ENCODE peak calls at places on chromosome 7, in six cellular contexts. T is HCT116, Y is SK-N-SH, U is HL-60, E is Panc1, F is HepG2. W is an unnamed sample.

GRCh38 chr7:31091926-31092325 is 39.8 kb downstream of the ADCYAP1R1 start:
- DNase-seq in T (no peak), Y (no peak), U (no peak), E (no peak), F (no peak), W (no peak)

GRCh38 chr7:82506702-82507101 is 63.1 kb upstream of the CACNA2D1 start:
- DNase-seq in T (no peak), Y (no peak), U (no peak), E (no peak), F (no peak), W (no peak)

GRCh38 chr7:56046728-56047445 is 4.4 kb downstream of the PSPH start:
- DNase-seq in T (no peak), Y (no peak), U (no peak), E (no peak), F (peak), W (no peak)

GRCh38 chr7:28409716-28410627 is 2.3 kb upstream of the CREB5 start:
- DNase-seq in T (no peak), Y (peak), U (no peak), E (no peak), F (no peak), W (peak)

GRCh38 chr7:130152270-130153141 is 52.7 kb downstream of the TMEM209 start:
- DNase-seq in T (no peak), Y (no peak), U (no peak), E (no peak), F (no peak), W (no peak)

GRCh38 chr7:98394377-98394836 is 6.5 kb downstream of the BAIAP2L1 start:
- DNase-seq in T (peak), Y (no peak), U (no peak), E (no peak), F (no peak), W (no peak)

GRCh38 chr7:121329460-121330052 is 756 bp downstream of the WNT16 start:
- DNase-seq in T (no peak), Y (peak), U (no peak), E (no peak), F (no peak), W (peak)

GRCh38 chr7:93858857-93859256 is 31.7 kb downstream of the TFPI2 start:
- DNase-seq in T (no peak), Y (no peak), U (no peak), E (no peak), F (no peak), W (no peak)

GRCh38 chr7:42930889-42931288 is 1.1 kb downstream of the PSMA2 start:
- DNase-seq in T (no peak), Y (no peak), U (no peak), E (no peak), F (no peak), W (no peak)

GRCh38 chr7:54904986-54905385 is 113.8 kb upstream of the EGFR start:
- DNase-seq in T (no peak), Y (no peak), U (no peak), E (no peak), F (no peak), W (no peak)

GRCh38 chr7:96080021-96080420 is 241.9 kb downstream of the SLC25A13 start:
- DNase-seq in T (no peak), Y (no peak), U (no peak), E (no peak), F (no peak), W (no peak)

GRCh38 chr7:27199820-27200760 is at the start of gene HOXA13:
- DNase-seq in T (peak), Y (peak), U (no peak), E (no peak), F (no peak), W (peak)

GRCh38 chr7:29141981-29142380 is 4.4 kb downstream of the CPVL start:
- DNase-seq in T (no peak), Y (no peak), U (no peak), E (no peak), F (no peak), W (no peak)

GRCh38 chr7:151732834-151733585 is 143.9 kb downstream of the PRKAG2 start:
- DNase-seq in T (no peak), Y (no peak), U (no peak), E (no peak), F (no peak), W (no peak)

GRCh38 chr7:55553087-55553345 is 19.3 kb downstream of the VOPP1 start:
- DNase-seq in T (no peak), Y (no peak), U (no peak), E (no peak), F (no peak), W (no peak)

GRCh38 chr7:117251687-117252086 is 71.2 kb downstream of the WNT2 start:
- DNase-seq in T (no peak), Y (no peak), U (no peak), E (no peak), F (no peak), W (no peak)

GRCh38 chr7:74283858-74284447 is 5.3 kb upstream of the CLIP2 start:
- DNase-seq in T (no peak), Y (no peak), U (peak), E (no peak), F (no peak), W (no peak)

GRCh38 chr7:93178213-93178612 is 30.0 kb upstream of the SAMD9L start:
- DNase-seq in T (no peak), Y (peak), U (no peak), E (no peak), F (no peak), W (peak)

GRCh38 chr7:30729642-30730041 is 22.3 kb upstream of the INMT start:
- DNase-seq in T (no peak), Y (no peak), U (no peak), E (no peak), F (no peak), W (no peak)

GRCh38 chr7:94022550-94022949 is 18.4 kb upstream of the BET1 start:
- DNase-seq in T (no peak), Y (no peak), U (no peak), E (no peak), F (no peak), W (no peak)

GRCh38 chr7:130421685-130422084 is 19.1 kb downstream of the CEP41 start:
- DNase-seq in T (no peak), Y (no peak), U (peak), E (no peak), F (no peak), W (no peak)

GRCh38 chr7:90892213-90892612 is 296.1 kb downstream of the CDK14 start:
- DNase-seq in T (no peak), Y (no peak), U (no peak), E (no peak), F (no peak), W (no peak)

GRCh38 chr7:145692237-145692950 is 424.2 kb upstream of the CNTNAP2 start:
- DNase-seq in T (no peak), Y (no peak), U (no peak), E (no peak), F (no peak), W (no peak)

GRCh38 chr7:20742913-20743312 is 43.8 kb downstream of the SP8 start:
- DNase-seq in T (no peak), Y (no peak), U (no peak), E (no peak), F (no peak), W (no peak)

GRCh38 chr7:26166681-26167266 is 14.8 kb downstream of the NFE2L3 start:
- DNase-seq in T (no peak), Y (no peak), U (peak), E (no peak), F (no peak), W (no peak)

GRCh38 chr7:102004229-102004628 is 186.8 kb downstream of the CUX1 start:
- DNase-seq in T (no peak), Y (no peak), U (no peak), E (no peak), F (no peak), W (no peak)

GRCh38 chr7:20217193-20217948 is at the start of gene MACC1:
- DNase-seq in T (peak), Y (no peak), U (peak), E (no peak), F (no peak), W (peak)

GRCh38 chr7:74404741-74405140 is 49.0 kb upstream of the GTF2IRD1 start:
- DNase-seq in T (no peak), Y (no peak), U (no peak), E (no peak), F (no peak), W (no peak)

DNA sequence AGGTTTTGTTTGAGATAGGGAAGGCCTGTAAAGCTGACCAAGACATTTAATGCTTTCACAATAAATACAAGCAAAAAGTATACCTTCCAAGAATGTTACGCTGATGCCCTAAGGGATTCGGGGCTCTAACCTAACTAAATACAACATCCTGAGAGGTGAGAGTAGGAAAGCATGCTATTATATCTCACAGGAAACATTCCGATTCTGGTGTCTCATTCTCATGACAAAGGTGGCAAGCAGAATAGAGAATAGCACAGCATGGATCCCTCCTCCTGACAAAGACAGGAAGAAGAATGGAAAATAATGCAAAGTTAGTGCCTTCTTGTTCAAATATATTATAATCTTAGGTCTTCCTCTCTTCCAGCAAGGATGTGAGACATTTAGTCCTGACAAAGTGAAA is 504.3 kb downstream of the TFEC start:
- DNase-seq in T (no peak), Y (no peak), U (no peak), E (no peak), F (no peak), W (peak)
- TF ChIP-seq POLR2AphosphoS5 in T (no peak), Y (no peak), U (no peak), E (no peak), F (no peak), W (peak)

GRCh38 chr7:2528481-2529095 is 9.0 kb downstream of the LFNG start:
- DNase-seq in T (no peak), Y (no peak), U (no peak), E (no peak), F (no peak), W (peak)
- TF ChIP-seq REST in T (no peak), Y (no peak), U (no peak), E (no peak), F (no peak), W (no peak)

GRCh38 chr7:38541440-38541839 is 89.7 kb downstream of the AMPH start:
- DNase-seq in T (no peak), Y (no peak), U (no peak), E (no peak), F (no peak), W (no peak)
- TF ChIP-seq POLR2AphosphoS5 in T (no peak), Y (no peak), U (no peak), E (no peak), F (no peak), W (no peak)

GRCh38 chr7:78953090-78953489 is 500.4 kb downstream of the MAGI2 start:
- DNase-seq in T (no peak), Y (no peak), U (no peak), E (no peak), F (no peak), W (no peak)
- TF ChIP-seq REST in T (no peak), Y (no peak), U (no peak), E (no peak), F (no peak), W (no peak)